ENCODE peak calls at places on chromosomes 4 and X, in nine cellular contexts. A is DND-41; O is CD8-positive, alpha-beta T cell; D is upper lobe of right lung; Y is SJCRH30; W is CD8-positive, alpha-beta memory T cell; Q is heart right ventricle; U is cardiac muscle cell; V is suprapubic skin. B is an unnamed sample.

GRCh38 chrX:115559672-115560071 is 1.3 kb upstream of the PLS3 start:
- DNase-seq in Q (no peak), Y (no peak), D (no peak), W (no peak), A (no peak), U (no peak), V (no peak), O (no peak), B (no peak)

GRCh38 chr4:84985952-84986351 is 19.5 kb upstream of the WDFY3 start:
- DNase-seq in Q (no peak), V (no peak), U (no peak), A (no peak), Y (no peak), D (no peak), W (no peak), O (no peak), B (no peak)

GRCh38 chr4:134747108-134747805 is 545.7 kb upstream of the PABPC4L start:
- DNase-seq in W (no peak), A (no peak), Q (no peak), V (no peak), U (no peak), Y (no peak), D (no peak), O (no peak), B (no peak)

GRCh38 chr4:147591048-147591577 is 26.1 kb upstream of the TMEM184C start:
- DNase-seq in Y (no peak), A (no peak), W (no peak), Q (no peak), V (no peak), O (no peak), U (no peak), D (no peak), B (no peak)

GRCh38 chrX:24117288-24117687 is 32.2 kb upstream of the ZFX start:
- DNase-seq in U (no peak), Q (no peak), V (no peak), D (no peak), A (no peak), Y (no peak), W (no peak), O (no peak), B (no peak)

GRCh38 chrX:57227691-57228090 is 58.8 kb upstream of the FAAH2 start:
- DNase-seq in Q (no peak), O (no peak), U (no peak), V (no peak), Y (no peak), D (no peak), W (no peak), A (no peak), B (no peak)

GRCh38 chr4:141913928-141914327 is 277.5 kb downstream of the IL15 start:
- DNase-seq in Q (no peak), Y (no peak), U (peak; percentile 36), D (no peak), A (no peak), W (no peak), O (no peak), V (no peak), B (no peak)

GRCh38 chr4:55410431-55410830 is 14.7 kb downstream of the TMEM165 start:
- DNase-seq in Q (no peak), W (no peak), O (no peak), A (no peak), V (no peak), Y (no peak), D (no peak), U (no peak), B (no peak)

GRCh38 chrX:1222511-1223252 is 10.2 kb upstream of the CRLF2 start:
- DNase-seq in W (no peak), Y (no peak), Q (no peak), D (no peak), O (no peak), V (peak; percentile 34), U (no peak), A (no peak), B (no peak)

GRCh38 chr4:26751004-26751403 is 109.6 kb upstream of the STIM2 start:
- DNase-seq in D (no peak), A (no peak), O (no peak), W (no peak), U (no peak), Q (no peak), V (no peak), Y (no peak), B (no peak)

GRCh38 chr4:100644150-100644549 is 126.3 kb upstream of the EMCN start:
- DNase-seq in W (no peak), Y (no peak), Q (no peak), O (no peak), V (no peak), A (no peak), D (no peak), U (no peak), B (no peak)

GRCh38 chrX:135522132-135522530 is 1.7 kb downstream of the INTS6L start:
- DNase-seq in U (no peak), Y (no peak), W (no peak), Q (no peak), A (no peak), D (no peak), O (no peak), V (no peak), B (no peak)

GRCh38 chr4:85030156-85030555 is 63.7 kb upstream of the WDFY3 start:
- DNase-seq in W (no peak), Q (no peak), O (no peak), Y (no peak), V (no peak), U (no peak), D (no peak), A (no peak), B (no peak)

GRCh38 chr4:89110541-89110985 is 770 bp upstream of the TIGD2 start:
- DNase-seq in Q (no peak), Y (no peak), A (no peak), U (no peak), D (no peak), W (no peak), O (no peak), V (no peak), B (no peak)

GRCh38 chr4:155974476-155974749 is 20.7 kb upstream of the CTSO start:
- DNase-seq in U (no peak), Q (no peak), V (no peak), A (no peak), Y (no peak), W (no peak), O (no peak), D (no peak), B (no peak)

GRCh38 chr4:118941149-118941548 is 52.5 kb downstream of the SYNPO2 start:
- DNase-seq in O (no peak), U (no peak), A (no peak), Q (no peak), W (no peak), V (no peak), Y (peak; percentile 42), D (no peak), B (no peak)

GRCh38 chr4:148052448-148052847 is 320.6 kb downstream of the ARHGAP10 start:
- DNase-seq in W (no peak), O (peak; percentile 25), V (no peak), Y (no peak), Q (no peak), A (no peak), U (no peak), D (no peak), B (no peak)

DNA sequence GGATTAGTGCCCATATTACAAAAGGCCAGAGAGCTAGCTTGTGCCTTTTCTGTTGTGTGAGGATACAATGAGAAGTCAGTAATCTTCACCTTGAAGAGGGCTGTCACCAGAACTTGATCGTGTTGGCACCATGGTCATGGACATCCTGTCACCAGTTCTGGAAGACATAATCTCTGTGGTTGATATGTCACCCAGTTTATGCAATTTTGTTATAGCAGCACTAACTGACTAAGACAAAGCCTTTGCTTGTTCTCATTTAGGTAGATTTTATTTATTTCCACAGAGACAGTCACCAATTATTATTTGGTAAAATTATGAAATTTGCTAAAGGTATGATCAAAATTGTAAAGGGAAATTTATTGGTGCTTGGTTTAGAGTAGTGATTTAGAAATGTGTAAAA is 308.8 kb upstream of the CPXCR1 start:
- DNase-seq in D (no peak), V (no peak), O (no peak), Q (no peak), W (no peak), Y (no peak), A (no peak), U (no peak), B (no peak)
- H3K27ac ChIP-seq in D (no peak overlapping the region), V (no peak overlapping the region), O (no peak overlapping the region), Q (no peak overlapping the region), W (no peak overlapping the region), Y (no peak overlapping the region), A (no peak overlapping the region), U (no peak overlapping the region), B (no peak overlapping the region)

DNA sequence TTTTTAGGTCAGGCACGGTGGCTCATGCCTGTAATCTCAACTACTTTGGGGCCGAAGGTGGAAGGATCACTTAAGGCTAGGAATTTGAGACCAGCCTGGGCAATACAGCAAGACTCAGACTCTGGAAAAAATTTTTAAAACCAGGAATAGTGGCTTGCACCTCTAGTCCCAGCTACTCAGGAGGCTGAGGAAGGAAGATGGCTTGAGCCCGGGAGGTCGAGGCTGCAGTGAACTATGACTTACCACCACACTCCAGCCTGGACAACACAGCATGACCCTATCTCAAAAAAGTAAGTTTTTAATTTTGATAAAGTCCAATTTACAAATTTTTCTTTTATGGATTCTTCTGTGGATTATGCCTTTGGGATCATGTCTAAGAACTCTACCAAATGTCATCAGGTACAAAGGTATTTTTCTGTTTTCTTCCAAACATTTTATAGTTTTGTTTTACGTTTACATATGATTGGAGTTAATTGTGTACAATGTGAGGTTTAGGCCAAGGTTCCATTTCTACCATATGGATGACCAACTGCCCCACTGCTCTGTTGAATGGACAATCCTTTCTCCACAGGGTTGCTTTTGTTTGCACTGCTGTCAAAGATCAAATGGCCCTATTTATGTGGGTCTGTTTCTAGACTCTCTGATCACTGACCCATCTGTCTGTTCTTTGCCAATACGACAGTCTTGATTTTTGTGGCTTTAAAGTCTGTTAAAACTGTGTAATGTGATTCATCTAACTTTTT is 48.2 kb downstream of the CPLX1 start:
- DNase-seq in D (no peak), W (no peak), U (no peak), A (no peak), O (no peak), V (no peak), Y (no peak), Q (no peak), B (no peak)
- H3K36me3 ChIP-seq in D (peaks cover 52% of the 10 kb centered on the region), W (peaks cover 23% of the 10 kb centered on the region), U (peaks cover 24% of the 10 kb centered on the region), A (peaks cover 80% of the 10 kb centered on the region), O (peaks cover 12% of the 10 kb centered on the region), V (peaks cover 34% of the 10 kb centered on the region), Y (peaks cover 66% of the 10 kb centered on the region), Q (no peaks in the 10 kb centered on the region), B (no peaks in the 10 kb centered on the region)

GRCh38 chr4:152784490-152785195 is 4.9 kb downstream of the ARFIP1 start:
- DNase-seq in O (no peak), W (no peak), Y (peak; percentile 32), D (no peak), A (no peak), Q (no peak), V (no peak), U (no peak), B (no peak)
- H3K4me1 ChIP-seq in O (peaks cover 20% of the 10 kb centered on the region), W (peaks cover 23% of the 10 kb centered on the region), Y (no peaks in the 10 kb centered on the region), D (peaks cover 33% of the 10 kb centered on the region), A (peaks cover 49% of the 10 kb centered on the region), Q (peaks cover 32% of the 10 kb centered on the region), V (peaks cover 56% of the 10 kb centered on the region), U (no peaks in the 10 kb centered on the region), B (peaks cover 55% of the 10 kb centered on the region)

DNA sequence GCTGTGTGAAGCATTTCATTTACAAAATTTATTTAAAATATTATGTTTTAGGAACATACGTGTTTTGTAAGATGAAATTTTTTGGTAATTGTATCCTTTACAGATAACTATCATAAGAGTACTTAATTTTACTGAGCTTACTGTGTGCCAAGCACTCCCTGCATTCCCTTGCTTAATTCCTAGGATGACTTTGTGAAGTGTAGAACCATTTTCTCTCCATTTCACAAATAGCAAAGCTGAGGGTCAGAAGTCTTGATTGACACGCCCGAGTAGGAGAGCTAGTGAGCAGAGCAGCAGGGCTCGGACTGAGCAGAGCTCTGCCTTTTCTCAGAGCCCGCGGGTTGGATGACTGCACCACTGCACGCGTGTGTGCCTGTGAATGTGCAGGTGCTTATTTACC is 30.6 kb downstream of the PIGG start:
- DNase-seq in V (no peak), U (no peak), W (no peak), O (no peak), Y (no peak), A (no peak), D (no peak), Q (no peak), B (no peak)
- H3K27ac ChIP-seq in V (no peak overlapping the region), U (no peak overlapping the region), W (no peak overlapping the region), O (no peak overlapping the region), Y (no peak overlapping the region), A (no peak overlapping the region), D (no peak overlapping the region), Q (no peak overlapping the region), B (no peak overlapping the region)

B was measured in vagina.